ENCODE peak calls at places on chromosomes 1 and 21, in five cellular contexts. L, I, J, C and N are unnamed samples.

GRCh38 chr1:40870135-40870728 is 8.1 kb upstream of the CITED4 start:
- DNase-seq in J (no peak), I (no peak), L (no peak), C (no peak), N (peak; percentile 27)

GRCh38 chr21:41365377-41366107 is 3.7 kb downstream of the MX2 start:
- DNase-seq in C (no peak), L (no peak), J (no peak), I (no peak), N (no peak)

GRCh38 chr1:204633665-204634064 is 51.9 kb downstream of the LRRN2 start:
- DNase-seq in J (no peak), L (no peak), C (no peak), I (no peak), N (no peak)

GRCh38 chr1:58909162-58909560 is 125.3 kb upstream of the JUN start:
- DNase-seq in J (no peak), L (no peak), C (no peak), I (no peak), N (no peak)

GRCh38 chr1:28915036-28915895 is 897 bp downstream of the EPB41 start:
- DNase-seq in I (peak; percentile 42), L (peak; percentile 62), C (peak; percentile 38), J (no peak), N (peak; percentile 52)

GRCh38 chr1:204169871-204170270 is 3.7 kb upstream of the REN start:
- DNase-seq in J (no peak), L (no peak), I (no peak), C (no peak), N (no peak)

GRCh38 chr1:164637461-164638375 is 78.7 kb downstream of the PBX1 start:
- DNase-seq in I (no peak), L (no peak), J (no peak), C (no peak), N (no peak)

GRCh38 chr1:56551691-56552090 is 27.7 kb downstream of the PLPP3 start:
- DNase-seq in J (no peak), C (no peak), I (no peak), L (no peak), N (no peak)

GRCh38 chr1:182291584-182292192 is 99.9 kb downstream of the GLUL start:
- DNase-seq in J (no peak), C (no peak), L (no peak), I (no peak), N (no peak)

GRCh38 chr21:31413698-31414097 is 69.6 kb upstream of the TIAM1 start:
- DNase-seq in I (no peak), C (no peak), J (no peak), L (no peak), N (no peak)

GRCh38 chr1:86852737-86853408 is 61.1 kb downstream of the SELENOF start:
- DNase-seq in J (no peak), L (no peak), C (no peak), I (no peak), N (no peak)

GRCh38 chr1:58013237-58013636 is 533.3 kb downstream of the OMA1 start:
- DNase-seq in L (no peak), I (no peak), C (no peak), J (peak; percentile 8), N (peak; percentile 24)

GRCh38 chr1:181044449-181044966 is 10.7 kb downstream of the MR1 start:
- DNase-seq in C (peak; percentile 12), I (peak; percentile 59), J (no peak), L (no peak), N (peak; percentile 13)

GRCh38 chr1:89519779-89520358 is 4.8 kb upstream of the LRRC8B start:
- DNase-seq in L (peak; percentile 53), J (no peak), I (peak; percentile 34), C (no peak), N (peak; percentile 12)